ENCODE peak calls at places on chromosomes 16 and 17, in ten cellular contexts. F, T, C, G, Q, O, P, L, B and K are unnamed samples.

GRCh38 chr17:50926523-50926922 is 60.4 kb upstream of the TOB1 start:
- ATAC-seq in F (no peak), T (no peak), C (no peak), G (no peak), Q (no peak), O (no peak), P (no peak), L (no peak), B (no peak), K (no peak)

GRCh38 chr16:20774703-20775362 is 11.0 kb downstream of the ACSM3 start:
- ATAC-seq in F (peak), T (peak), C (peak), G (peak), Q (peak), O (peak), P (peak), L (peak), B (peak), K (peak)

GRCh38 chr17:3667366-3668278 is 756 bp downstream of the TAX1BP3 start:
- ATAC-seq in F (peak), T (peak), C (peak), G (peak), Q (peak), O (peak), P (peak), L (peak), B (peak), K (peak)

GRCh38 chr16:11071829-11072228 is 127.5 kb downstream of the CLEC16A start:
- ATAC-seq in F (no peak), T (no peak), C (no peak), G (no peak), Q (no peak), O (no peak), P (no peak), L (no peak), B (no peak), K (no peak)

GRCh38 chr17:8643855-8644506 is 13.5 kb upstream of the MYH10 start:
- ATAC-seq in F (no peak), T (no peak), C (no peak), G (no peak), Q (no peak), O (peak), P (no peak), L (peak), B (no peak), K (no peak)

GRCh38 chr17:2899911-2900310 is 103.7 kb downstream of the RAP1GAP2 start:
- ATAC-seq in F (no peak), T (no peak), C (peak), G (no peak), Q (no peak), O (no peak), P (no peak), L (no peak), B (no peak), K (no peak)

GRCh38 chr16:86956437-86956836 is 360.8 kb downstream of the C16orf95 start:
- ATAC-seq in F (no peak), T (no peak), C (no peak), G (no peak), Q (no peak), O (no peak), P (no peak), L (no peak), B (no peak), K (no peak)

GRCh38 chr16:50202926-50203624 is 50.0 kb downstream of the TENT4B start:
- ATAC-seq in F (peak), T (peak), C (peak), G (peak), Q (no peak), O (peak), P (peak), L (no peak), B (peak), K (peak)

GRCh38 chr16:27441276-27441675 is 39.3 kb downstream of the IL21R start:
- ATAC-seq in F (no peak), T (no peak), C (no peak), G (no peak), Q (no peak), O (no peak), P (no peak), L (no peak), B (no peak), K (no peak)

GRCh38 chr17:59848778-59849177 is 44.0 kb downstream of the TUBD1 start:
- ATAC-seq in F (no peak), T (no peak), C (no peak), G (peak), Q (peak), O (peak), P (no peak), L (peak), B (no peak), K (peak)

GRCh38 chr16:11258553-11259287 is 2.7 kb upstream of the SOCS1 start:
- ATAC-seq in F (no peak), T (no peak), C (no peak), G (no peak), Q (peak), O (no peak), P (no peak), L (peak), B (no peak), K (no peak)

GRCh38 chr16:15961557-15962205 is 12.3 kb downstream of the ABCC1 start:
- ATAC-seq in F (no peak), T (no peak), C (no peak), G (no peak), Q (peak), O (no peak), P (no peak), L (no peak), B (no peak), K (no peak)

GRCh38 chr16:7521834-7522233 is 189.2 kb downstream of the RBFOX1 start:
- ATAC-seq in F (no peak), T (no peak), C (no peak), G (no peak), Q (no peak), O (no peak), P (no peak), L (no peak), B (no peak), K (no peak)

DNA sequence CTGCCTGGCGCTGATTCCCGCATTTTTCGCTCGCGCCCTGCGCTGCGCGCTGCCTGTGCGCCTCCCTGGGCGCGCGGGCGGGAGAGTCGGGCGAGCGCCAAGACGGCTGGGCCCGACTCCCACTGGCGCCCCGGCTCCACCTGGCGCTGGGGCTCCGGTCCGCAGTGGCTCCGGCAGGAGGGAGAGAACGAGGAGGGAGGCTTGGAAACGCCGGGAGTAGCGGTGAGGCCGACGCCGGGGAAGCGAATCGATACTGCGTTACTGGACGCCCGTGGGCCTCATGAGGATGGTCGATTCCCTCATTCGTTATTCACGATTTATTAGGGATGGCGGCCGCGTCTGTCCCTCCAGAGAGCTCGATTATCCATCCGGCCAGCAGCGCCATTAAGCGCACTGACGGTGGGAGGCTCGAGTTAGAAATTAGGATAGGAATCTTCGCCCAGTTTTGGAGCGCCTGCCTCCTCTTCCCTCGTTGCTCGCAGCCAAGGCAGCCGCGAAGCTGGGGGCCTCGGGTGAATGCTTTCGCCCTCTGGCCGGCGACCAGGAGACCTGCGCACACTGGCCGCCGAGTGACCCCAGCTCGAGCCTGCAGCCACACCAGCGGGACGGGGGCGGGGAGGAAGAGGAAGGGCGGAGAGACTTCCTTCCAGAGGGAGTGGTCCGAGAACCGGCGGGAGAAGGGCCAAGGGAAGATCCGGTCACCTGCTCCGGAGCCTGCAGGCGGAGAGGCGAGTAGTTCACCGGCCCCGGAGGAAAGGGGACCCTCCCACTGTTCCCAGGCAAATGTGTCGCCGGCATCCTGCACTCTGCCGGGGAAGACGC is 1.3 kb upstream of the PCGF2 start:
- ATAC-seq in F (peak), T (peak), C (peak), G (peak), Q (peak), O (peak), P (peak), L (peak), B (peak), K (peak)
- TF ChIP-seq POLR2A in F (peak), T (no peak), C (peak), G (peak), Q (no peak), O (peak), P (peak), L (peak), B (peak), K (peak)

DNA sequence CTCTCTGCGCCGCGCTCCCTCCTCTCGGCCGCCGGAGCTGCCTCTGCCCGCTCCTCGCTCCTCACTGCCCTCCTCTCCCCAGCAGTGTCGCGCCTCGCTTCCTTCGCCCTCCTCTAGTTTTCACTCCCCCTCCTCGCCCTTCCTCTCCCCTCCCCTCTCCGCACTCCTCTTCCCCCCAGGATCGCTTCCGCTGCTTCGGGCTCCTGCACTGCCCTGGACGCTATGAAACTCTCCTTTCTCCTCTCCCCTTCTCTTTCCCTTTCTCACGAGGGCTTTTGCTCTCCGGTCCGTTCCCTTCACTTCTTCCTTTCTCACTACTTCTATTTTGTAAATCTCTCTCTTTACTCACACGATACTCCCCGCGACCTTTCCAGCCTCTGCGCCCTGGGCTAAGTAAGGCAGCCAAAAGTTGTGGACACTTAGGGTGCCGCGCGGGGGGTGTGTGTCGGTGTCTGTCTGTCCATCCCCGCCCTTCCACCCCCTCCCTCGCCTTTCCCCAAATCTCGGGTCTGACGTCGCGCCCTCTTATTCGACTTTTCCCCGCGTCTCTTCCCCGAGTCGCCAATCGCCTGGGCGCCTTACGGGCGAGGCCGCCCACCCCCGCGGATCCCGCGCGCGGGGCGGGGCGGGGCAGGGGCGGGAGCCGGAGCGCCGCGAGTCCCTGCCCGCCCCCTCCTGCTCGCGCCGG is at the start of gene IRX3:
- ATAC-seq in F (peak), T (peak), C (peak), G (peak), Q (no peak), O (peak), P (peak), L (peak), B (no peak), K (peak)
- TF ChIP-seq POLR2A in F (peak), T (no peak), C (peak), G (peak), Q (no peak), O (peak), P (no peak), L (no peak), B (no peak), K (no peak)

GRCh38 chr16:89507834-89508590 is at the start of gene SPG7:
- ATAC-seq in F (peak), T (peak), C (peak), G (peak), Q (peak), O (peak), P (peak), L (peak), B (peak), K (peak)
- TF ChIP-seq POLR2A in F (peak), T (peak), C (peak), G (peak), Q (peak), O (peak), P (peak), L (peak), B (peak), K (peak)

GRCh38 chr16:48383877-48384304 is 1.3 kb downstream of the SIAH1 start:
- ATAC-seq in F (peak), T (no peak), C (no peak), G (no peak), Q (peak), O (peak), P (no peak), L (peak), B (peak), K (no peak)
- TF ChIP-seq POLR2A in F (no peak), T (no peak), C (peak), G (no peak), Q (peak), O (peak), P (no peak), L (peak), B (no peak), K (no peak)

DNA sequence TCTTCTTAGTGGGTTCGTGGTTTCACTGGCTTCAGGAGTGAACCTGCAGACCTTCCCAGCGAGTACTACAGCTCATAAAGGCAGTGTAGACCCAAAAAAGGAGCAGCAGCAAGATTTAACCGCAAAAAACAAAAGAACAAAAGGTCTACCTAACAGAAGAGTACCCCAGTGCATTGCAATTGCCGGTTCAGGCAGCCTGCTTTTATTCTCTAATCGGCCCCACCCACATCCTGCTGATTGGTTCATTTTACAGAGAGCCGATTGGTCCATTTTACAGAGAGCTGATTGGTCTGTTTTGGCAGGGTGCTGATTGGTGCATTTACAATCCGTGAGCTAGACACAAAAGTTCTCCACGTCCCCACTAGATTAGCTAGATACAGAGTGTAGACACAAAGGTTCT is 2.0 kb upstream of the ARRB2 start:
- ATAC-seq in F (no peak), T (no peak), C (no peak), G (no peak), Q (no peak), O (no peak), P (no peak), L (no peak), B (no peak), K (no peak)
- TF ChIP-seq POLR2A in F (no peak), T (no peak), C (peak), G (peak), Q (peak), O (peak), P (no peak), L (no peak), B (no peak), K (no peak)

GRCh38 chr16:85104821-85105391 is 7.4 kb downstream of the CIBAR2 start:
- ATAC-seq in F (peak), T (no peak), C (no peak), G (peak), Q (peak), O (peak), P (no peak), L (peak), B (peak), K (no peak)

GRCh38 chr16:85103096-85104079 is 8.9 kb downstream of the CIBAR2 start:
- ATAC-seq in F (no peak), T (no peak), C (no peak), G (no peak), Q (peak), O (no peak), P (no peak), L (no peak), B (no peak), K (no peak)

GRCh38 chr16:85102106-85102630 is 10.1 kb downstream of the CIBAR2 start:
- ATAC-seq in F (no peak), T (peak), C (no peak), G (no peak), Q (no peak), O (no peak), P (no peak), L (no peak), B (no peak), K (no peak)

GRCh38 chr16:85105475-85105874 is 6.8 kb downstream of the CIBAR2 start:
- ATAC-seq in F (no peak), T (no peak), C (no peak), G (no peak), Q (no peak), O (no peak), P (no peak), L (no peak), B (no peak), K (no peak)

GRCh38 chr16:85104147-85104546 is 8.1 kb downstream of the CIBAR2 start:
- ATAC-seq in F (peak), T (peak), C (no peak), G (no peak), Q (no peak), O (peak), P (peak), L (no peak), B (peak), K (no peak)
- TF ChIP-seq POLR2A in F (no peak), T (no peak), C (no peak), G (no peak), Q (no peak), O (no peak), P (no peak), L (no peak), B (no peak), K (no peak)